ENCODE peak calls at places on chromosomes 13 and 19, in eight cellular contexts. O is left ventricle myocardium inferior; B is heart right ventricle; I is colonic mucosa; P is CD8-positive, alpha-beta T cell; L is uterus; Y is testis; T is hepatocyte. H is an unnamed sample. For H3K27me3, the result is how much of the 10 kb centered on the place peaks cover.

GRCh38 chr19:12938536-12939291 is at the start of gene CALR:
- DNase-seq in Y (no peak), B (no peak), T (peak), O (no peak), I (peak), L (no peak), P (peak), H (peak)

GRCh38 chr13:41148421-41149283 is 16.1 kb upstream of the KBTBD6 start:
- DNase-seq in O (no peak), L (no peak), T (no peak), B (no peak), P (no peak), I (no peak), Y (no peak), H (no peak)

GRCh38 chr13:98141938-98142426 is 912 bp upstream of the FARP1 start:
- DNase-seq in P (no peak), T (peak), B (peak), L (no peak), I (peak), O (peak), Y (peak), H (peak)

GRCh38 chr19:53883231-53883661 is 1.2 kb downstream of the PRKCG start:
- DNase-seq in Y (no peak), O (no peak), T (no peak), I (no peak), L (no peak), B (no peak), P (peak), H (peak)

GRCh38 chr19:16377521-16377920 is 52.9 kb downstream of the KLF2 start:
- DNase-seq in B (no peak), T (no peak), O (no peak), I (no peak), Y (no peak), P (no peak), L (no peak), H (no peak)

GRCh38 chr19:28633223-28634030 is 579.5 kb downstream of the UQCRFS1 start:
- DNase-seq in P (peak), Y (peak), O (no peak), I (peak), B (no peak), T (peak), L (no peak), H (peak)

GRCh38 chr19:17376935-17377600 is at the start of gene PLVAP:
- DNase-seq in I (no peak), Y (no peak), L (peak), P (no peak), T (no peak), O (peak), B (peak), H (peak)

GRCh38 chr19:6260912-6261636 is 18.7 kb downstream of the MLLT1 start:
- DNase-seq in T (peak), L (peak), Y (no peak), O (no peak), B (no peak), I (no peak), P (peak), H (peak)

GRCh38 chr13:35474551-35474950 is 1.9 kb downstream of the MAB21L1 start:
- DNase-seq in T (no peak), B (no peak), L (no peak), Y (no peak), P (no peak), O (no peak), I (no peak), H (peak)
- H3K27me3 ChIP-seq in T (half or more), B (under half), L (under half), Y (under half), P (half or more), O (under half), I (under half), H (half or more)

GRCh38 chr19:42627916-42628315 is 33.2 kb upstream of the CEACAM8 start:
- DNase-seq in L (no peak), B (no peak), O (no peak), I (no peak), T (no peak), Y (no peak), P (no peak), H (no peak)
- H3K27me3 ChIP-seq in L (under half), B (under half), O (under half), I (under half), T (under half), Y (under half), P (under half), H (under half)

GRCh38 chr19:49438261-49438660 is 3.1 kb downstream of the SLC17A7 start:
- DNase-seq in Y (no peak), O (no peak), L (no peak), B (no peak), T (no peak), P (no peak), I (no peak), H (no peak)
- H3K27me3 ChIP-seq in Y (under half), O (half or more), L (under half), B (half or more), T (half or more), P (half or more), I (half or more), H (half or more)

GRCh38 chr19:40220674-40221073 is 2.5 kb upstream of the TTC9B start:
- DNase-seq in L (no peak), P (no peak), Y (no peak), I (no peak), B (no peak), O (no peak), T (no peak), H (no peak)

GRCh38 chr19:40224342-40225148 is 1.9 kb downstream of the CCNP start:
- DNase-seq in I (no peak), L (no peak), T (no peak), O (no peak), B (no peak), Y (no peak), P (no peak), H (peak)

GRCh38 chr19:40223135-40223822 is 3.2 kb downstream of the CCNP start:
- DNase-seq in P (peak), B (no peak), O (no peak), T (no peak), L (no peak), I (peak), Y (peak), H (peak)

GRCh38 chr19:40219721-40220276 is 1.6 kb upstream of the TTC9B start:
- DNase-seq in L (peak), P (no peak), T (peak), B (no peak), Y (no peak), O (no peak), I (no peak), H (no peak)

DNA sequence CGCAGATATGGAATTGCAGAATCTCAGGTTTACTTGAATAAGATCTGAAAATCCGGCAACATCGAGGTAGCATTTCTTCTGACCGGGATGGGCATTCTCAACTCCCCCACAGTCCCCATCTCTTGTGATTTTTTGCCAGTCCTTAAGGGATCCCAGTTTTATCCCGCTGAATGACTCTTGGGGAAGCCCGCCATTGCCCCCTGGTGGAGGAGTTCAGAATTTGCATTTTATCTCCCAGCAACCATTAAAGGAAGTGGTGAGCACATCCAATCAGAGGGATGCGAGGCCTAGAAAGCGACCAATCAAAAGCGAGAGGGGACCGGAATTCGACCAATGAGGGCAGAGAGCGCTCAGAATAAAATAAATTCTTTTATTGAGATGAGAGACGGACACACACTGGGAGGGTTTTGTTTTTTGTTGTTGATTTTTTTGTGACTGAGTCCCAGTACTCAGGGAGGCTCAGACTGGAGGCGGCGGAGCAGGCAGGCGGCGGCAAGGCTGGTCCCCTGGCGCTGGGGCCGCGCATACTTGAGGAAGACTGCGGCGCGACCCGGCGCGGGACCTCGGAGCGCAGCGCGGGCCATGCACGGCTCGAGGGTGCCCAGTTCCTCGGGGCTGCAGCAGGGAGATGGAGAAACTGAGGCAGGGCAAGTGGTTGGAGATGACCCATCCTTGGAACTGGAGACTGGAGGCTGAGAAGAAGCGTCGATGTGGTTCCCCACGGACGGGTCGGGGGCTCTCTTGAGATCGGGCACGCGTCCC is 3.9 kb upstream of the TTC9B start:
- DNase-seq in T (peak), O (peak), I (peak), P (peak), Y (peak), B (peak), L (peak), H (peak)
- H3K27me3 ChIP-seq in T (under half), O (half or more), I (half or more), P (under half), Y (under half), B (half or more), L (under half), H (under half)

GRCh38 chr19:918481-919156 is 1.5 kb downstream of the KISS1R start:
- DNase-seq in O (no peak), I (no peak), Y (no peak), B (no peak), T (no peak), L (no peak), P (no peak), H (peak)
- H3K27me3 ChIP-seq in O (half or more), I (under half), Y (under half), B (half or more), T (under half), L (under half), P (under half), H (half or more)

DNA sequence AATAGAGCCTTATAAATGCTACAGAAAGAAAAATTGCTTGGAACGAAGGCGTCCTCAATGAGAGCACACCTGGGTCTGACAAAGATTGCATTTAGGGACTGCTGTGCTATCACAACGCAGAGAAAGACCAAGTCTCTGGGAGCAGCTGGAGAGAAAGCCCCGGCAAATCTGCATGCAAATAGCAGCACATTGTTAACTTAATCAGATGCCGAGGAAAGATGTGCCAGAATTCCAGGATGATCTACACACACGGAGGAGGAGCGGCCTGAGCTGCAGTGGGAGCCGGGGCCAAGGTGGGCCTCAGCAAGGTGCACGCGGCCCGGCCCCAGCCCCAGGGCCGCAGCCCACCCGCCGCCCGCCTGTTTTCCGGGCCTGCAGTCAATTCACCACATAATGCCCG is 1.4 kb downstream of the ZNF536 start:
- DNase-seq in T (no peak), I (no peak), Y (no peak), P (no peak), L (no peak), B (no peak), O (no peak), H (peak)
- H3K27me3 ChIP-seq in T (half or more), I (under half), Y (under half), P (under half), L (under half), B (half or more), O (half or more), H (under half)

GRCh38 chr13:106530209-106530906 is 5.1 kb downstream of the EFNB2 start:
- DNase-seq in P (no peak), L (no peak), Y (no peak), B (peak), O (no peak), T (peak), I (peak), H (no peak)
- H3K27me3 ChIP-seq in P (under half), L (under half), Y (under half), B (under half), O (under half), T (under half), I (under half), H (under half)

GRCh38 chr13:99962242-99962641 is 9.3 kb downstream of the ZIC5 start:
- DNase-seq in T (no peak), P (no peak), Y (no peak), I (no peak), B (no peak), L (no peak), O (no peak), H (no peak)
- H3K27me3 ChIP-seq in T (half or more), P (half or more), Y (under half), I (half or more), B (half or more), L (under half), O (half or more), H (under half)

GRCh38 chr13:112064222-112064621 is 2.7 kb upstream of the SOX1 start:
- DNase-seq in I (no peak), B (no peak), Y (no peak), L (no peak), O (no peak), T (no peak), P (no peak), H (no peak)
- H3K27me3 ChIP-seq in I (half or more), B (half or more), Y (under half), L (under half), O (half or more), T (half or more), P (under half), H (half or more)

GRCh38 chr13:111398715-111399299 is 78.4 kb downstream of the TEX29 start:
- DNase-seq in L (no peak), I (no peak), B (no peak), O (no peak), Y (no peak), T (no peak), P (no peak), H (no peak)
- H3K27me3 ChIP-seq in L (under half), I (under half), B (under half), O (half or more), Y (under half), T (under half), P (under half), H (under half)